ENCODE peak calls at places on chromosome 10, in nine cellular contexts. S is GM13977; O is stimulated activated CD4-positive, alpha-beta T cell treated with anti-CD3 and anti-CD28 coated beads, TNF-alpha, amount 100 ng/mL, for 24 hours; Z is COR-L47; W is stimulated activated CD8-positive, alpha-beta memory T cell treated with anti-CD3 and anti-CD28 coated beads, Interleukin-4, amount 100 ng/mL, for 4 hours; E is AG09319; U is left ventricle myocardium inferior; T is skeletal muscle cell; H is T-cell. R is an unnamed sample.

GRCh38 chr10:78925800-78926319 is 142.9 kb upstream of the ZMIZ1 start:
- DNase-seq in S (no peak), O (no peak), Z (no peak), W (no peak), E (peak), U (no peak), T (peak), H (no peak), R (no peak)

GRCh38 chr10:117470733-117471132 is 71.8 kb upstream of the EMX2 start:
- DNase-seq in S (no peak), O (no peak), Z (no peak), W (no peak), E (no peak), U (no peak), T (no peak), H (no peak), R (no peak)

GRCh38 chr10:92747600-92747999 is 57.8 kb downstream of the HHEX start:
- DNase-seq in S (no peak), O (no peak), Z (no peak), W (no peak), E (no peak), U (no peak), T (no peak), H (peak), R (no peak)

GRCh38 chr10:113487154-113487553 is 65.7 kb upstream of the HABP2 start:
- DNase-seq in S (no peak), O (no peak), Z (no peak), W (no peak), E (no peak), U (no peak), T (no peak), H (no peak), R (no peak)

GRCh38 chr10:130231211-130231850 is 95.1 kb downstream of the GLRX3 start:
- DNase-seq in S (no peak), O (no peak), Z (no peak), W (no peak), E (no peak), U (no peak), T (no peak), H (no peak), R (no peak)

GRCh38 chr10:60208676-60209269 is 180.9 kb downstream of the ANK3 start:
- DNase-seq in S (no peak), O (no peak), Z (peak), W (no peak), E (peak), U (no peak), T (peak), H (no peak), R (no peak)

GRCh38 chr10:122323941-122324675 is 50.4 kb upstream of the PLEKHA1 start:
- DNase-seq in S (no peak), O (no peak), Z (no peak), W (no peak), E (no peak), U (no peak), T (no peak), H (no peak), R (no peak)

GRCh38 chr10:131948501-131948900 is 33.2 kb downstream of the BNIP3 start:
- DNase-seq in S (no peak), O (no peak), Z (no peak), W (no peak), E (no peak), U (no peak), T (no peak), H (no peak), R (no peak)

GRCh38 chr10:28532223-28532508 is 752 bp upstream of the WAC start:
- DNase-seq in S (peak), O (no peak), Z (no peak), W (no peak), E (peak), U (no peak), T (no peak), H (no peak), R (no peak)

GRCh38 chr10:44818721-44819127 is 92.4 kb upstream of the TMEM72 start:
- DNase-seq in S (no peak), O (no peak), Z (no peak), W (no peak), E (no peak), U (no peak), T (no peak), H (no peak), R (no peak)

GRCh38 chr10:34758447-34758996 is 56.6 kb downstream of the PARD3 start:
- DNase-seq in S (peak), O (no peak), Z (no peak), W (no peak), E (no peak), U (no peak), T (peak), H (no peak), R (no peak)

GRCh38 chr10:18179901-18180300 is 39.7 kb downstream of the CACNB2 start:
- DNase-seq in S (no peak), O (no peak), Z (no peak), W (no peak), E (peak), U (no peak), T (peak), H (no peak), R (no peak)

GRCh38 chr10:103968441-103969391 is 1.8 kb downstream of the SLK start:
- DNase-seq in S (no peak), O (no peak), Z (no peak), W (no peak), E (no peak), U (no peak), T (no peak), H (no peak), R (no peak)

GRCh38 chr10:90175161-90175681 is 473.8 kb downstream of the KIF20B start:
- DNase-seq in S (no peak), O (no peak), Z (no peak), W (no peak), E (no peak), U (peak), T (no peak), H (no peak), R (no peak)

GRCh38 chr10:125448596-125448995 is 234.4 kb downstream of the TEX36 start:
- DNase-seq in S (no peak), O (no peak), Z (peak), W (no peak), E (no peak), U (no peak), T (no peak), H (no peak), R (no peak)

GRCh38 chr10:24536653-24537052 is 187.0 kb downstream of the ARHGAP21 start:
- DNase-seq in S (no peak), O (no peak), Z (no peak), W (no peak), E (no peak), U (no peak), T (no peak), H (no peak), R (no peak)

GRCh38 chr10:86333813-86334514 is 32.6 kb downstream of the GRID1 start:
- DNase-seq in S (no peak), O (no peak), Z (peak), W (no peak), E (no peak), U (no peak), T (no peak), H (no peak), R (no peak)

GRCh38 chr10:19929466-19930140 is 113.4 kb downstream of the PLXDC2 start:
- DNase-seq in S (no peak), O (no peak), Z (no peak), W (no peak), E (no peak), U (no peak), T (peak), H (no peak), R (no peak)

GRCh38 chr10:69874464-69874863 is 72.8 kb downstream of the COL13A1 start:
- DNase-seq in S (no peak), O (no peak), Z (no peak), W (no peak), E (no peak), U (no peak), T (no peak), H (no peak), R (peak)

GRCh38 chr10:130559213-130559944 is 423.2 kb downstream of the GLRX3 start:
- DNase-seq in S (no peak), O (no peak), Z (no peak), W (no peak), E (no peak), U (no peak), T (no peak), H (no peak), R (no peak)

GRCh38 chr10:61752111-61753011 is 89.6 kb downstream of the CABCOCO1 start:
- DNase-seq in S (no peak), O (no peak), Z (no peak), W (no peak), E (no peak), U (no peak), T (no peak), H (no peak), R (no peak)

GRCh38 chr10:28411648-28412047 is 108.8 kb upstream of the MPP7 start:
- DNase-seq in S (peak), O (peak), Z (no peak), W (no peak), E (no peak), U (no peak), T (no peak), H (no peak), R (no peak)

GRCh38 chr10:110151467-110151866 is 55.9 kb upstream of the MXI1 start:
- DNase-seq in S (no peak), O (no peak), Z (peak), W (no peak), E (no peak), U (no peak), T (no peak), H (no peak), R (no peak)

GRCh38 chr10:12971001-12971788 is 30.3 kb downstream of the CCDC3 start:
- DNase-seq in S (no peak), O (no peak), Z (no peak), W (no peak), E (no peak), U (no peak), T (no peak), H (no peak), R (no peak)

GRCh38 chr10:79056361-79056735 is 12.4 kb upstream of the ZMIZ1 start:
- DNase-seq in S (no peak), O (no peak), Z (no peak), W (no peak), E (no peak), U (peak), T (no peak), H (no peak), R (no peak)

GRCh38 chr10:72889391-72889831 is 4.1 kb upstream of the OIT3 start:
- DNase-seq in S (no peak), O (no peak), Z (peak), W (no peak), E (peak), U (no peak), T (peak), H (no peak), R (no peak)

GRCh38 chr10:98391578-98391991 is 23.4 kb downstream of the PYROXD2 start:
- DNase-seq in S (peak), O (no peak), Z (no peak), W (no peak), E (no peak), U (peak), T (no peak), H (peak), R (peak)

GRCh38 chr10:96288151-96288621 is 16.0 kb upstream of the DNTT start:
- DNase-seq in S (peak), O (no peak), Z (no peak), W (no peak), E (no peak), U (no peak), T (no peak), H (no peak), R (no peak)

GRCh38 chr10:42691361-42692120 is 53.2 kb upstream of the ZNF33B start:
- DNase-seq in S (no peak), O (no peak), Z (peak), W (no peak), E (no peak), U (no peak), T (no peak), H (no peak), R (no peak)

GRCh38 chr10:85602306-85602705 is 764.3 kb downstream of the GRID1 start:
- DNase-seq in S (no peak), O (no peak), Z (no peak), W (no peak), E (no peak), U (no peak), T (no peak), H (no peak), R (no peak)

GRCh38 chr10:107032700-107033401 is 131.7 kb downstream of the SORCS1 start:
- DNase-seq in S (no peak), O (no peak), Z (no peak), W (no peak), E (no peak), U (no peak), T (no peak), H (no peak), R (no peak)

GRCh38 chr10:34780818-34781380 is 34.2 kb downstream of the PARD3 start:
- DNase-seq in S (peak), O (no peak), Z (no peak), W (no peak), E (no peak), U (peak), T (peak), H (no peak), R (peak)

GRCh38 chr10:102231357-102232318 is 5.5 kb downstream of the ELOVL3 start:
- DNase-seq in S (peak), O (peak), Z (no peak), W (no peak), E (no peak), U (peak), T (no peak), H (peak), R (peak)

GRCh38 chr10:20970708-20971107 is 73.6 kb upstream of the NEBL start:
- DNase-seq in S (peak), O (no peak), Z (no peak), W (no peak), E (no peak), U (no peak), T (no peak), H (no peak), R (no peak)

GRCh38 chr10:43943825-43944360 is 295.2 kb upstream of the ZNF32 start:
- DNase-seq in S (no peak), O (no peak), Z (no peak), W (no peak), E (no peak), U (no peak), T (no peak), H (no peak), R (no peak)

GRCh38 chr10:4931587-4931986 is 31.6 kb upstream of the AKR1C1 start:
- DNase-seq in S (no peak), O (no peak), Z (no peak), W (no peak), E (no peak), U (no peak), T (no peak), H (no peak), R (no peak)

R was measured in psoas muscle.